ENCODE peak calls at places on chromosomes 12 and 14, in nine cellular contexts. R, V, J, X, T, E, A, B and P are unnamed samples.

GRCh38 chr12:58765076-58765475 is 155.2 kb downstream of the LRIG3 start:
- DNase-seq in B (no peak), J (no peak), X (no peak), A (no peak), R (no peak), T (no peak), E (no peak), V (no peak), P (no peak)

GRCh38 chr14:88482524-88482923 is 72.3 kb downstream of the PTPN21 start:
- DNase-seq in V (no peak), R (no peak), T (no peak), A (no peak), X (no peak), J (no peak), E (no peak), B (no peak), P (no peak)

GRCh38 chr12:75437564-75437963 is 43.0 kb upstream of the GLIPR1 start:
- DNase-seq in V (peak), X (no peak), T (no peak), A (no peak), E (no peak), R (no peak), B (peak), J (no peak), P (no peak)

GRCh38 chr12:116381744-116382455 is 104.4 kb upstream of the MED13L start:
- DNase-seq in T (peak), R (no peak), V (peak), B (peak), X (peak), J (no peak), E (no peak), A (no peak), P (no peak)

GRCh38 chr14:51774209-51774608 is 86.2 kb upstream of the GNG2 start:
- DNase-seq in X (no peak), R (no peak), T (no peak), J (no peak), E (no peak), B (peak), V (no peak), A (no peak), P (no peak)

GRCh38 chr12:30754383-30754749 is 385 bp downstream of the CAPRIN2 start:
- DNase-seq in X (no peak), E (no peak), T (peak), R (no peak), J (no peak), B (no peak), V (no peak), A (no peak), P (peak)

GRCh38 chr14:55131782-55132181 is 2.7 kb downstream of the LGALS3 start:
- DNase-seq in A (no peak), J (no peak), T (no peak), R (no peak), E (no peak), X (no peak), B (peak), V (peak), P (no peak)

GRCh38 chr12:56300644-56301464 is 724 bp upstream of the CS start:
- DNase-seq in J (no peak), B (no peak), T (no peak), A (no peak), X (no peak), V (no peak), E (no peak), R (no peak), P (no peak)

GRCh38 chr12:57772429-57773322 is at the start of gene EEF1AKMT3:
- DNase-seq in R (peak), A (no peak), J (peak), X (peak), B (peak), V (peak), T (peak), E (no peak), P (no peak)

GRCh38 chr12:59149995-59150642 is 229.8 kb upstream of the LRIG3 start:
- DNase-seq in T (peak), V (peak), X (no peak), A (peak), B (peak), E (no peak), J (no peak), R (no peak), P (no peak)

GRCh38 chr14:52596320-52596719 is 43.7 kb downstream of the GPR137C start:
- DNase-seq in R (no peak), B (no peak), E (no peak), A (no peak), V (no peak), J (no peak), T (no peak), X (no peak), P (no peak)

GRCh38 chr12:52390739-52391617 is 5.5 kb upstream of the KRT84 start:
- DNase-seq in R (no peak), J (no peak), E (no peak), X (no peak), V (peak), B (peak), T (peak), A (no peak), P (no peak)

GRCh38 chr12:72330784-72331183 is 58.6 kb downstream of the TRHDE start:
- DNase-seq in J (no peak), E (no peak), V (no peak), A (no peak), R (no peak), X (no peak), B (no peak), T (no peak), P (no peak)
- H3K4me3 ChIP-seq in J (no peak), E (no peak), V (no peak), A (no peak), R (peak), X (no peak), B (no peak), T (no peak), P (no peak)

DNA sequence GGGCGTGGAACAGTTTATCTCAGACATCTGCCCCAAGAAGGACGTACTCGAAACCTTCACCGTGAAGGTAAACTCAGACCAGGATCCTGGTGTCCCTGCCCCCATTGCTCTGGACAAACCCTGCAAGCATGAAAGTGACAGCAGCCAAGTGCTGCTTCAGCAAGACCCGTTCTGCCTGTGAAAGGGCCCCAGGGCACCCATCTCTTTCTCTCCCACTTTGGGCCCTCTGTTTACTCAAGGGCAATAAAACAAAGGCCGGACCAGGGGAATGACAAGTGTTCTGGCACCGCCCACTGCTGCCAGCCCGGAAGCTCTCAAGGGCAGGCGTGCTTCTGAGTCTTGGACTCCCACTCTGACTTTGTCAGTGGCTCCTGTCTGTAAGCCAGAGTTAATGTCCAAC is 35.3 kb downstream of the CD9 start:
- DNase-seq in V (no peak), A (no peak), J (peak), B (peak), R (no peak), E (no peak), X (no peak), T (no peak), P (no peak)
- H3K27ac ChIP-seq in V (no peak), A (no peak), J (peak), B (peak), R (no peak), E (no peak), X (no peak), T (no peak), P (no peak)

GRCh38 chr14:61468063-61468825 is 146.9 kb downstream of the PRKCH start:
- DNase-seq in E (no peak), X (no peak), A (no peak), V (no peak), R (no peak), T (no peak), J (no peak), B (no peak), P (no peak)

GRCh38 chr14:61470954-61471279 is 149.5 kb downstream of the PRKCH start:
- DNase-seq in J (no peak), E (no peak), V (no peak), A (no peak), R (no peak), T (no peak), B (no peak), X (no peak), P (no peak)

GRCh38 chr14:61471297-61471980 is 150.1 kb downstream of the PRKCH start:
- DNase-seq in X (no peak), E (no peak), B (no peak), J (no peak), T (no peak), V (no peak), A (no peak), R (no peak), P (no peak)

GRCh38 chr14:61470261-61470953 is 149.0 kb downstream of the PRKCH start:
- DNase-seq in X (no peak), E (no peak), T (no peak), J (peak), R (no peak), V (peak), B (peak), A (no peak), P (no peak)

GRCh38 chr14:61469771-61470170 is 148.4 kb downstream of the PRKCH start:
- DNase-seq in E (no peak), A (no peak), T (no peak), V (no peak), X (no peak), B (no peak), R (no peak), J (no peak), P (no peak)
- H3K4me3 ChIP-seq in E (no peak), A (no peak), T (no peak), V (no peak), X (no peak), B (no peak), R (no peak), J (no peak), P (no peak)

GRCh38 chr14:63874223-63874622 is 21.4 kb downstream of the SYNE2 start:
- DNase-seq in J (no peak), B (no peak), V (no peak), R (no peak), A (no peak), X (no peak), E (no peak), T (no peak), P (no peak)
- H3K27ac ChIP-seq in J (peak), B (no peak), V (no peak), R (peak), A (no peak), X (peak), E (no peak), T (no peak), P (peak)

GRCh38 chr12:212799-213526 is 994 bp downstream of the SLC6A12 start:
- DNase-seq in A (no peak), B (no peak), R (no peak), X (no peak), E (no peak), V (peak), J (peak), T (no peak), P (no peak)
- H3K4me3 ChIP-seq in A (no peak), B (peak), R (no peak), X (no peak), E (no peak), V (no peak), J (no peak), T (no peak), P (no peak)

DNA sequence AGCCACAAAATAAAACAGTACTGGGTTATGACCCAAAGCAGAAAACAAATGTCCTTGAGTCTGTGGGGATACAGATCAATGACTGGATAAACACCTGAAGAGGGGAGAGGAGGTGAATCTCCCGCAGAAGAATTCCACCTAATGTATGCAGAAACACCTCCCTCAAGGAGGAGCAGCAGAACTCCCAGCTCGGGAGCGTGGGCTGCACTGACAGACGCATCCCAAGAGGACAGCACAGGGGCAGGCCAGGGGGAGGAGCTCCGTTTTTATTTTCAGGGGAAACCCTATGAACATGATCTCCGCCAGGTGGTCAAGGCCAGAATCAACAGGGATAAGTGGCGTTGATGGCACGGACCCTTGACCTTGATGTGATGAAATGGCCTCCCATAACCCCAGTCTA is 41.8 kb upstream of the PPP2R5C start:
- DNase-seq in R (no peak), J (no peak), X (no peak), V (no peak), E (no peak), B (no peak), T (no peak), A (no peak), P (no peak)
- H3K27ac ChIP-seq in R (peak), J (peak), X (no peak), V (no peak), E (no peak), B (no peak), T (no peak), A (no peak), P (peak)

GRCh38 chr14:40221428-40221827 is 789.2 kb upstream of the FBXO33 start:
- DNase-seq in B (peak), A (no peak), T (no peak), E (no peak), X (no peak), J (no peak), R (no peak), V (no peak), P (no peak)

GRCh38 chr14:40222996-40223395 is 790.8 kb upstream of the FBXO33 start:
- DNase-seq in B (no peak), E (no peak), R (no peak), X (no peak), V (no peak), A (no peak), T (no peak), J (no peak), P (no peak)

GRCh38 chr14:40219032-40219431 is 786.8 kb upstream of the FBXO33 start:
- DNase-seq in V (no peak), J (no peak), B (no peak), T (no peak), R (no peak), E (no peak), X (no peak), A (no peak), P (no peak)

GRCh38 chr14:40216976-40217375 is 784.7 kb upstream of the FBXO33 start:
- DNase-seq in V (no peak), A (no peak), E (no peak), B (no peak), X (no peak), R (no peak), T (no peak), J (no peak), P (no peak)

GRCh38 chr14:40218282-40218941 is 786.2 kb upstream of the FBXO33 start:
- DNase-seq in V (no peak), X (no peak), A (no peak), E (no peak), J (no peak), R (no peak), B (peak), T (no peak), P (no peak)
- H3K4me3 ChIP-seq in V (no peak), X (no peak), A (no peak), E (no peak), J (no peak), R (no peak), B (no peak), T (no peak), P (no peak)

GRCh38 chr12:92437452-92437851 is 265.3 kb upstream of the PLEKHG7 start:
- DNase-seq in T (no peak), R (no peak), X (no peak), V (no peak), B (no peak), E (no peak), J (no peak), A (no peak), P (no peak)

GRCh38 chr12:92436847-92437246 is 265.9 kb upstream of the PLEKHG7 start:
- DNase-seq in X (no peak), A (no peak), B (no peak), R (no peak), T (no peak), E (no peak), J (no peak), V (no peak), P (no peak)

GRCh38 chr12:92440072-92440471 is 262.7 kb upstream of the PLEKHG7 start:
- DNase-seq in X (no peak), T (no peak), E (no peak), B (no peak), V (no peak), J (no peak), R (no peak), A (no peak), P (no peak)

GRCh38 chr12:92438641-92439396 is 264.0 kb upstream of the PLEKHG7 start:
- DNase-seq in T (no peak), V (no peak), J (no peak), E (no peak), R (no peak), X (no peak), A (no peak), B (no peak), P (no peak)

GRCh38 chr12:92439397-92439779 is 263.4 kb upstream of the PLEKHG7 start:
- DNase-seq in V (peak), A (no peak), X (no peak), R (peak), J (no peak), T (peak), B (peak), E (no peak), P (peak)
- H3K27ac ChIP-seq in V (no peak), A (peak), X (no peak), R (no peak), J (no peak), T (peak), B (no peak), E (no peak), P (no peak)